ENCODE peak calls at places on chromosome 5, in six cellular contexts. O, G, N, S, I and D are unnamed samples.

GRCh38 chr5:114362977-114363721 is 1.3 kb downstream of the KCNN2 start:
- DNase-seq in O (no peak), G (no peak), N (peak), S (peak), I (no peak), D (peak)

GRCh38 chr5:125129151-125129806 is 382.8 kb upstream of the ZNF608 start:
- DNase-seq in O (no peak), G (no peak), N (no peak), S (no peak), I (peak), D (no peak)

GRCh38 chr5:135216072-135216812 is 182.2 kb upstream of the PITX1 start:
- DNase-seq in O (no peak), G (no peak), N (no peak), S (no peak), I (no peak), D (no peak)

GRCh38 chr5:179167871-179168451 is 107.8 kb downstream of the ZNF354C start:
- DNase-seq in O (no peak), G (no peak), N (no peak), S (no peak), I (no peak), D (no peak)

GRCh38 chr5:173108914-173109313 is 35.4 kb upstream of the BNIP1 start:
- DNase-seq in O (no peak), G (no peak), N (no peak), S (no peak), I (no peak), D (no peak)

GRCh38 chr5:65696892-65697291 is 25.0 kb downstream of the SGTB start:
- DNase-seq in O (no peak), G (no peak), N (no peak), S (no peak), I (no peak), D (no peak)

GRCh38 chr5:89208392-89208791 is 325.4 kb upstream of the MEF2C start:
- DNase-seq in O (no peak), G (no peak), N (no peak), S (no peak), I (no peak), D (no peak)

GRCh38 chr5:56816546-56817081 is 1.3 kb downstream of the MAP3K1 start:
- DNase-seq in O (peak), G (peak), N (peak), S (peak), I (peak), D (peak)

GRCh38 chr5:122195784-122196394 is 66.5 kb downstream of the ZNF474 start:
- DNase-seq in O (peak), G (no peak), N (no peak), S (no peak), I (peak), D (peak)

GRCh38 chr5:68112658-68113057 is 102.9 kb upstream of the PIK3R1 start:
- DNase-seq in O (peak), G (no peak), N (no peak), S (no peak), I (no peak), D (no peak)

GRCh38 chr5:90590-91547 is 1.1 kb upstream of the PLEKHG4B start:
- DNase-seq in O (peak), G (no peak), N (no peak), S (no peak), I (no peak), D (no peak)

GRCh38 chr5:151686673-151687378 is at the start of gene SPARC:
- DNase-seq in O (peak), G (peak), N (peak), S (peak), I (no peak), D (peak)

GRCh38 chr5:68171101-68171558 is 44.4 kb upstream of the PIK3R1 start:
- DNase-seq in O (peak), G (no peak), N (no peak), S (peak), I (no peak), D (no peak)

GRCh38 chr5:907366-907765 is 14.7 kb downstream of the TRIP13 start:
- DNase-seq in O (no peak), G (no peak), N (no peak), S (no peak), I (no peak), D (no peak)

GRCh38 chr5:140400730-140401361 is 787 bp upstream of the ANKHD1 start:
- DNase-seq in O (peak), G (peak), N (peak), S (peak), I (peak), D (peak)
- TF ChIP-seq CTCF in O (no peak), G (no peak), N (no peak), S (no peak), I (no peak), D (no peak)

GRCh38 chr5:60841361-60841760 is 2.7 kb downstream of the ELOVL7 start:
- DNase-seq in O (no peak), G (no peak), N (no peak), S (no peak), I (no peak), D (no peak)

GRCh38 chr5:60842859-60843692 is 993 bp downstream of the ELOVL7 start:
- DNase-seq in O (no peak), G (no peak), N (peak), S (no peak), I (no peak), D (peak)

GRCh38 chr5:60846298-60846697 is 2.2 kb upstream of the ELOVL7 start:
- DNase-seq in O (no peak), G (no peak), N (no peak), S (no peak), I (no peak), D (no peak)

GRCh38 chr5:60843693-60844428 is at the start of gene ELOVL7:
- DNase-seq in O (peak), G (peak), N (peak), S (peak), I (peak), D (peak)

DNA sequence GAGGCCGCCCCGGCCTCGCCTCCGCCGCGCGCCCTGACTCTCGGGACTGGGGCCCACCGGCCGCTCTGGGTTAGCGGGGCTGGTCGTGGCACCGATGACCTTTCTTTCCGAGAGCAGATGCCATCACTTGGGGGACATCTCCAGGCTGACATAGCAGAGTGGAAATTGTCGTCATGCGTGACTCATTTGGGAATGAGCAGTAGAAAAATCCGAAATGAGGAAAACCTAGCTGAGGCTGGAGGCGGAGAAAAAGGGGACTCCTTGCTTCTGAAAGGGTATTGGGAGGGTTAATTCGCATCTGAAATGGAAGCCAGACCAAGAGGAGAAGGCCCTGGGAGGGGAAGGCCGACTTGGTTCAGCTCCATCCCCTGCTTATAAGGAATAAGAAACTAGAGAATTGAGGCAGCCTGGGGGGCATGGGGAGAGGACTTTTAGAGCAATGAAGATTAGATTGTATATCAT is 391 bp upstream of the ELOVL7 start:
- DNase-seq in O (peak), G (no peak), N (no peak), S (no peak), I (no peak), D (no peak)
- TF ChIP-seq CTCF in O (no peak), G (no peak), N (no peak), S (no peak), I (no peak), D (no peak)

GRCh38 chr5:59335544-59335943 is 558.0 kb downstream of the PDE4D start:
- DNase-seq in O (peak), G (no peak), N (no peak), S (no peak), I (no peak), D (no peak)
- TF ChIP-seq CTCF in O (peak), G (no peak), N (no peak), S (no peak), I (peak), D (no peak)

GRCh38 chr5:163567811-163568210 is 62.4 kb downstream of the MAT2B start:
- DNase-seq in O (no peak), G (no peak), N (no peak), S (no peak), I (no peak), D (no peak)

GRCh38 chr5:163564321-163564924 is 59.0 kb downstream of the MAT2B start:
- DNase-seq in O (peak), G (peak), N (peak), S (no peak), I (peak), D (peak)

GRCh38 chr5:163565492-163565891 is 60.1 kb downstream of the MAT2B start:
- DNase-seq in O (peak), G (no peak), N (no peak), S (no peak), I (peak), D (peak)

GRCh38 chr5:163566678-163567077 is 61.3 kb downstream of the MAT2B start:
- DNase-seq in O (no peak), G (no peak), N (no peak), S (no peak), I (no peak), D (no peak)

GRCh38 chr5:163565931-163566608 is 60.7 kb downstream of the MAT2B start:
- DNase-seq in O (peak), G (peak), N (peak), S (no peak), I (peak), D (peak)
- TF ChIP-seq CTCF in O (peak), G (peak), N (no peak), S (no peak), I (no peak), D (no peak)

DNA sequence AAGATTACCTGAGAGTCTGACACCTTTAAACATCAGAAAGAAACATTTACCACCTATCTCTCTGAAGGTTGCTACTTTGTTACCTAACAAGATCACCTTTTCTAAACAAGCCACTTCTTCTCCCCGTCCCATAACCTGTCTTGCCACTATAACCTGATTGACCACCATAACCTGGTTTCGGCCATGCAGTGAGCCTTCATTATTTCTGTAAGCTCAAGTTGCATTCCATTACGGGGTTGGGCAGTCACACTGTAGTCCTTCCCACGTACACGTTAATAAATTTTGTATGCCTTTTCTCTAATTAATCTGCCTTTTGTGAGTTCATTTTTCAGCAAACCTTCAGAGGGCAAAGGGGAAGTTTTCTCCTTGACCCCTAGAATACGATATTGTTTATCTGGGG is 28.0 kb upstream of the CCNG1 start:
- DNase-seq in O (no peak), G (no peak), N (no peak), S (no peak), I (peak), D (no peak)
- TF ChIP-seq CTCF in O (no peak), G (no peak), N (no peak), S (no peak), I (no peak), D (no peak)